ENCODE peak calls at places on chromosomes 16 and 17, in six cellular contexts. Z is uterus, E is body of pancreas, T is AG04450, C is upper lobe of right lung, R is OCI-LY7. J is an unnamed sample.

GRCh38 chr17:45020354-45021138 is 30.9 kb downstream of the DCAKD start:
- DNase-seq in Z (no peak), E (no peak), R (no peak), C (no peak), T (no peak), J (no peak)

GRCh38 chr17:661509-661908 is 53.1 kb downstream of the VPS53 start:
- DNase-seq in Z (no peak), R (peak), T (no peak), C (no peak), E (no peak), J (no peak)

GRCh38 chr17:49497147-49498036 is 2.3 kb downstream of the NGFR start:
- DNase-seq in T (no peak), C (no peak), E (no peak), R (no peak), Z (no peak), J (peak)

GRCh38 chr17:31533546-31534155 is 142.2 kb downstream of the RAB11FIP4 start:
- DNase-seq in C (no peak), R (peak), Z (no peak), T (peak), E (no peak), J (no peak)

GRCh38 chr17:81923302-81924260 is 4.0 kb downstream of the MAFG start:
- DNase-seq in Z (no peak), E (peak), C (peak), T (peak), R (no peak), J (no peak)

GRCh38 chr16:4309833-4310266 is 6.0 kb upstream of the GLIS2 start:
- DNase-seq in E (peak), C (peak), T (peak), Z (no peak), R (peak), J (no peak)

GRCh38 chr17:30187528-30187927 is 48.0 kb downstream of the SLC6A4 start:
- DNase-seq in C (no peak), R (no peak), T (no peak), Z (no peak), E (no peak), J (no peak)

GRCh38 chr16:57318240-57318970 is 33.9 kb upstream of the PLLP start:
- DNase-seq in C (no peak), E (no peak), R (no peak), T (no peak), Z (no peak), J (peak)

GRCh38 chr17:882827-883585 is 96.6 kb downstream of the NXN start:
- DNase-seq in T (no peak), C (no peak), Z (peak), E (peak), R (no peak), J (peak)

GRCh38 chr17:82794781-82795505 is 43.1 kb downstream of the TBCD start:
- DNase-seq in C (no peak), Z (no peak), R (no peak), T (no peak), E (no peak), J (no peak)

GRCh38 chr17:15271731-15272130 is 6.6 kb upstream of the PMP22 start:
- DNase-seq in Z (no peak), C (no peak), T (no peak), E (no peak), R (no peak), J (no peak)

GRCh38 chr17:76267051-76267576 is 2.0 kb downstream of the UBALD2 start:
- DNase-seq in R (no peak), Z (no peak), T (no peak), C (no peak), E (no peak), J (no peak)

GRCh38 chr17:35345926-35346771 is 27.3 kb downstream of the SLFN11 start:
- DNase-seq in C (peak), E (peak), R (no peak), T (no peak), Z (peak), J (peak)

GRCh38 chr16:64627288-64627687 is 494.6 kb downstream of the CDH11 start:
- DNase-seq in R (peak), T (no peak), Z (no peak), C (no peak), E (no peak), J (no peak)

GRCh38 chr17:15973016-15973415 is 26.5 kb downstream of the ZSWIM7 start:
- DNase-seq in Z (no peak), R (no peak), C (no peak), T (no peak), E (no peak), J (no peak)

GRCh38 chr16:5222770-5223169 is 125.2 kb upstream of the EEF2KMT start:
- DNase-seq in C (no peak), E (no peak), T (no peak), Z (no peak), R (no peak), J (no peak)

GRCh38 chr16:58336332-58337089 is 41.7 kb upstream of the PRSS54 start:
- DNase-seq in Z (peak), C (peak), E (peak), R (peak), T (peak), J (no peak)

GRCh38 chr16:58337090-58337444 is 42.2 kb upstream of the PRSS54 start:
- DNase-seq in Z (no peak), T (no peak), E (no peak), C (no peak), R (peak), J (no peak)

GRCh38 chr16:58338205-58338604 is 43.4 kb upstream of the PRSS54 start:
- DNase-seq in R (peak), C (no peak), T (no peak), Z (no peak), E (no peak), J (no peak)

GRCh38 chr16:58333937-58334336 is 39.1 kb upstream of the PRSS54 start:
- DNase-seq in T (no peak), C (no peak), R (no peak), E (no peak), Z (no peak), J (no peak)

DNA sequence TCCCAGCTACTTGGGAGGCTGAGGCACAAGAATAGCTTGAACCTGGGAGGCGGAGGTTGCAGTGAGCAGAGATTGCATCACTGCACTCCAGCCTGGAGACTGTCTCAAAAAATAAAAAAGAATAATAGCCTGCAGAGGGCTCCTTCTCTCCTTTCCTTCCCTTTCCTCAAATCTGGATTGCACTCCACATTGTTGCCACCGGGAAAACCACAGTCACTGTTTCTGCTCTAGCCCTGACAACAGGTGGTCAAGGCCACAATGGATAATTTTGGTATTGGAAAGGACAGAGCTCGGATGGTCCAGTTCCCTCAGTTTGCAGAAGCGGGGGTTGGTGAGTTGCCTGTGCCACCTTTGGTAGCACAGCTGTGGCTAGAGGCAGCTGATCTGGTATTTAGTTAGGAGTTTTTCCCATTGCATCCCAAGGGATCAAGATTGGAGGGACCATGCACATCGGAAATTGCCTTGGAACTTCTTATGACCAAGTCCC is 44.7 kb upstream of the PRSS54 start:
- DNase-seq in T (no peak), R (no peak), C (no peak), E (no peak), Z (no peak), J (no peak)
- TF ChIP-seq CTCF in T (peak), R (peak), C (no peak), E (peak), Z (peak), J (no peak)

GRCh38 chr17:57284583-57284982 is 28.3 kb downstream of the MSI2 start:
- DNase-seq in Z (no peak), E (no peak), R (no peak), T (no peak), C (no peak), J (no peak)
- H3K27ac ChIP-seq in Z (no peak), E (no peak), R (peak), T (no peak), C (no peak), J (no peak)

GRCh38 chr16:74654536-74654935 is 12.1 kb downstream of the RFWD3 start:
- DNase-seq in R (no peak), T (no peak), C (no peak), Z (no peak), E (no peak), J (no peak)

GRCh38 chr16:74661064-74661463 is 5.6 kb downstream of the RFWD3 start:
- DNase-seq in T (no peak), E (no peak), C (no peak), Z (no peak), R (no peak), J (no peak)

GRCh38 chr16:74657873-74658642 is 8.6 kb downstream of the RFWD3 start:
- DNase-seq in T (no peak), E (no peak), C (no peak), R (no peak), Z (no peak), J (no peak)

GRCh38 chr16:74660383-74660782 is 6.3 kb downstream of the RFWD3 start:
- DNase-seq in Z (no peak), T (no peak), C (no peak), E (no peak), R (no peak), J (no peak)

GRCh38 chr16:74659041-74659440 is 7.6 kb downstream of the RFWD3 start:
- DNase-seq in R (no peak), T (no peak), E (no peak), C (no peak), Z (no peak), J (no peak)
- H3K4me3 ChIP-seq in R (no peak), T (no peak), E (no peak), C (no peak), Z (no peak), J (no peak)

DNA sequence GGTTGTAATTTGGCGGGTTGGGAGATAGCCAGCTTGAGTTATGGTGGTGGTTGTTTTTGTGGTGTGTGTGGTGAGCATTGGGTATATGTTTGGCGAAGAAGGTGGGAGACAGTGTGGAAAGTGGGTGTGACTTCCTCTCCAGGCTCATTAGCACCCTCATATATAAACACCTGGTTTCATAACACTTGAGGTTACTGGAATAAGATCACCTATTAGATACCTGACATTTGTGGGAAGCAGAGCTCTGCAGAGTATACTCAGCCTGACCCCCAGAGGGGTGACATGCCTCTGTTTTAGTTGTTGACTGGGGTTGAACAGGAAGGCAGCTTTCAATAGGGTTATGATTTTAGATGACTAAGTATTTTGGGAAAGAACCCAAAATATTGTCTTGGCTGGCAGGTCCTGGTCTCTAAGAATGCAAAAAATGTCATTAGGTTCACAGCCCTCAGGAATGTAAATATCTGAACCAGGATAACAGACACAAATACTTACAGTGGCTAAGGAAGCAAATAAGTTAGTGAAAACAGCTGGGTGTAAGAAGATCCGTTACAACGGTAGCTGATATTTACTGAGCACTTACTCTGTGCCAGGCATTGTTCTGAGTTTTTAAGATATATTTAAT is 18.3 kb upstream of the EFCAB13 start:
- DNase-seq in R (no peak), E (no peak), T (peak), Z (no peak), C (no peak), J (peak)
- TF ChIP-seq CTCF in R (no peak), E (no peak), T (no peak), Z (no peak), C (no peak), J (no peak)

GRCh38 chr16:89317101-89317671 is 99.7 kb downstream of the ZNF778 start:
- DNase-seq in Z (no peak), C (no peak), R (no peak), T (no peak), E (no peak), J (no peak)
- H3K27ac ChIP-seq in Z (no peak), C (no peak), R (no peak), T (peak), E (no peak), J (peak)

GRCh38 chr17:7856081-7856791 is 1.1 kb downstream of the NAA38 start:
- DNase-seq in R (peak), T (no peak), E (peak), Z (peak), C (peak), J (no peak)

GRCh38 chr17:7858487-7858832 is 657 bp downstream of the CYB5D1 start:
- DNase-seq in T (no peak), R (peak), Z (peak), C (peak), E (peak), J (peak)

GRCh38 chr17:7857724-7858486 is at the start of gene CYB5D1:
- DNase-seq in R (peak), C (peak), T (peak), Z (peak), E (peak), J (peak)

GRCh38 chr17:7856840-7857723 is at the start of gene NAA38:
- DNase-seq in E (peak), R (peak), T (peak), C (peak), Z (peak), J (peak)

DNA sequence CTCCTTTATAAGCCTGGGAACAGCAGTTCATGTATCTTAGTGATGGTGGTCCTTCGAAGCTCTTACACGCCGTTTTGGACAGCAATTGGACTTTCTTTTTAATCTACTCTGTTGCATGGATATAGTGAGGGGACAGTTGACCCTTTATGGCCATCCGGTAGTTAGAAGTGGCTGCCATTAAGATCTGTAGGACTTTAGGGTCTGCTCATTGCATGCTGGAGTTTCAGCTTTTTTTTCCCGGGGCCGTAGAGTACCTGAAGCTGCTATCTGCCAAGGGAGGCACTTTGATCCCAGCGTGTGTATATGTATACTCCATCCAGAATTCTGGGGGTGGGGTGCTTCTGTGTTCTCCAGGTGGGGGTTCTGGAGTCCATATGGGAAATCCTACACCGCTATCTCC is 1.2 kb downstream of the CYB5D1 start:
- DNase-seq in E (no peak), Z (no peak), C (no peak), T (no peak), R (no peak), J (peak)
- H3K4me3 ChIP-seq in E (no peak), Z (no peak), C (no peak), T (peak), R (peak), J (peak)

GRCh38 chr16:81403601-81404391 is 40.8 kb upstream of the CMIP start:
- DNase-seq in Z (peak), C (peak), R (peak), T (peak), E (peak), J (peak)

GRCh38 chr16:81403208-81403600 is 41.4 kb upstream of the CMIP start:
- DNase-seq in Z (no peak), E (no peak), R (no peak), C (no peak), T (no peak), J (no peak)

GRCh38 chr16:81408409-81408950 is 36.1 kb upstream of the CMIP start:
- DNase-seq in C (peak), Z (no peak), R (no peak), T (no peak), E (no peak), J (no peak)

GRCh38 chr16:81409016-81409556 is 35.5 kb upstream of the CMIP start:
- DNase-seq in E (no peak), Z (no peak), C (no peak), R (no peak), T (no peak), J (no peak)

GRCh38 chr16:81405702-81406113 is 38.9 kb upstream of the CMIP start:
- DNase-seq in Z (no peak), R (no peak), E (peak), C (no peak), T (peak), J (no peak)
- TF ChIP-seq CTCF in Z (no peak), R (no peak), E (peak), C (no peak), T (peak), J (no peak)

GRCh38 chr16:53631236-53631635 is 72.4 kb downstream of the RPGRIP1L start:
- DNase-seq in Z (no peak), E (no peak), T (no peak), C (no peak), R (no peak), J (no peak)
- H3K27ac ChIP-seq in Z (no peak), E (no peak), T (no peak), C (no peak), R (no peak), J (no peak)

DNA sequence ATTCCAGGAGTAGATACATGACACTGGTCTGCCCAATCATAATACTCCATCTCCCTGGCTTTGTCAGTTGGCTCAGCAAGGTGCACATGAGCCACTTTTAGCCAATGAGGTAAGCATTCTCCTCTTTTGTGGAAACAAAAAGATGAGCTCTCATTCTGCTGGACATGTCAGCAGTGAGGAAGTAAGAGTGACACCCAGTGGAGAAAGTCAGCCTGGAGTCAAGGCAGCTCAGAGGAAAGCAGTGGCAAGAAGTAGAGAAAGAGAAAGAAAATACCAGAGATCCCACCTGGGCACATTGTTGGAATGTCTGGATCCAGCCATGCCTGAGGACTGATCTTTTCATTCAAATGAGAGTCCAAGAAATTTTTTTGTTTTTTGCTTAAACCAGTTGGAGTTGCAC is 496.9 kb upstream of the C16orf82 start:
- DNase-seq in Z (no peak), C (no peak), T (no peak), E (no peak), R (peak), J (no peak)
- H3K4me3 ChIP-seq in Z (no peak), C (no peak), T (no peak), E (no peak), R (no peak), J (no peak)

DNA sequence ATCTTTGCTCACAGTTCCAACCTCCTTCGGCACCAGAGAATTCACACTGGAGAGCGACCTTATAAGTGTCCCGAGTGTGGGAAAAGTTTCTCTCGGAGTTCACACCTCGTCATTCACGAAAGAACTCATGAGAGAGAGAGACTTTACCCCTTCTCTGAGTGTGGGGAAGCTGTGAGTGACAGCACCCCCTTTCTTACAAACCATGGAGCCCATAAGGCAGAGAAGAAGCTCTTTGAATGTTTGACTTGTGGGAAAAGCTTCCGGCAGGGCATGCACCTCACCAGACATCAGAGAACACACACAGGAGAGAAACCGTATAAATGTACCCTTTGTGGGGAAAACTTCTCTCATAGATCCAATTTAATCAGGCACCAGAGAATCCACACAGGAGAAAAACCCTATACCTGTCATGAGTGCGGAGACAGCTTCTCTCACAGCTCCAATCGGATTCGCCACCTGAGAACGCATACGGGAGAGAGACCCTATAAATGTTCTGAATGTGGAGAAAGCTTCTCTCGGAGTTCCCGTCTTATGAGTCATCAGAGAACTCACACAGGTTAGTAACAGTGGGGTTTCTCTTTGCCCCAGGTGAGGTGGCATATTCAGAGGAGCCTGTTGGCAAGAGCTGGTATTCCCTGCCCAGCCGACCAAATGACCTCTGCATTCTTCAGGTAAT is 6.8 kb downstream of the ZNF263 start:
- DNase-seq in C (no peak), E (no peak), R (no peak), Z (no peak), T (no peak), J (no peak)
- TF ChIP-seq CTCF in C (no peak), E (no peak), R (no peak), Z (no peak), T (no peak), J (no peak)

J was measured in coronary artery.